ENCODE peak calls at places on chromosome 17, in four cellular contexts. G is OCI-LY7, S is adrenal gland, O is fibroblast of villous mesenchyme. C is an unnamed sample.

GRCh38 chr17:82859431-82860403 is 19.9 kb upstream of the ZNF750 start:
- DNase-seq in G (peak), S (peak), O (peak), C (peak)

GRCh38 chr17:58415371-58416055 is 1.8 kb downstream of the RNF43 start:
- DNase-seq in G (no peak), S (peak), O (no peak), C (no peak)

GRCh38 chr17:10744509-10745000 is 14.7 kb upstream of the TMEM220 start:
- DNase-seq in G (no peak), S (no peak), O (no peak), C (no peak)

GRCh38 chr17:63293310-63293709 is 152.8 kb downstream of the CYB561 start:
- DNase-seq in G (no peak), S (no peak), O (peak), C (peak)

GRCh38 chr17:15405016-15405415 is 62.4 kb downstream of the CDRT4 start:
- DNase-seq in G (no peak), S (no peak), O (no peak), C (no peak)

GRCh38 chr17:83062011-83062817 is 17.2 kb upstream of the METRNL start:
- DNase-seq in G (no peak), S (no peak), O (no peak), C (no peak)

GRCh38 chr17:78174332-78174869 is 6.0 kb downstream of the SYNGR2 start:
- DNase-seq in G (no peak), S (peak), O (no peak), C (no peak)

GRCh38 chr17:45896803-45897693 is 2.7 kb downstream of the MAPT start:
- DNase-seq in G (no peak), S (no peak), O (no peak), C (no peak)

GRCh38 chr17:79974786-79975497 is 60.7 kb downstream of the TBC1D16 start:
- DNase-seq in G (no peak), S (no peak), O (no peak), C (no peak)

GRCh38 chr17:49576121-49576905 is 642 bp downstream of the NXPH3 start:
- DNase-seq in G (no peak), S (peak), O (peak), C (peak)

GRCh38 chr17:68972119-68972704 is 17.0 kb upstream of the ABCA8 start:
- DNase-seq in G (peak), S (peak), O (peak), C (peak)

GRCh38 chr17:74452027-74452840 is 14.2 kb upstream of the CD300A start:
- DNase-seq in G (no peak), S (peak), O (no peak), C (no peak)

GRCh38 chr17:11917415-11917814 is 79.9 kb downstream of the ZNF18 start:
- DNase-seq in G (no peak), S (no peak), O (no peak), C (no peak)

GRCh38 chr17:16328997-16329396 is 24.3 kb downstream of the CENPV start:
- DNase-seq in G (no peak), S (no peak), O (no peak), C (peak)

GRCh38 chr17:48646183-48647102 is 20.3 kb upstream of the HOXB9 start:
- DNase-seq in G (no peak), S (no peak), O (no peak), C (no peak)

GRCh38 chr17:16516594-16517018 is 24.6 kb upstream of the LRRC75A start:
- DNase-seq in G (no peak), S (peak), O (peak), C (peak)

GRCh38 chr17:21301593-21302550 is 17.4 kb downstream of the MAP2K3 start:
- DNase-seq in G (no peak), S (no peak), O (no peak), C (no peak)

GRCh38 chr17:50290074-50290702 is 15.9 kb downstream of the TMEM92 start:
- DNase-seq in G (no peak), S (peak), O (peak), C (peak)

GRCh38 chr17:7045492-7046126 is 1.7 kb upstream of the SLC16A11 start:
- DNase-seq in G (peak), S (peak), O (peak), C (peak)

GRCh38 chr17:41919840-41920579 is 1.3 kb upstream of the ACLY start:
- DNase-seq in G (no peak), S (peak), O (peak), C (peak)

GRCh38 chr17:2707721-2708584 is 3.6 kb downstream of the CLUH start:
- DNase-seq in G (peak), S (peak), O (no peak), C (no peak)

GRCh38 chr17:43832168-43832975 is 574 bp downstream of the MPP3 start:
- DNase-seq in G (no peak), S (peak), O (peak), C (peak)

GRCh38 chr17:49664706-49665211 is 13.1 kb downstream of the SPOP start:
- DNase-seq in G (peak), S (no peak), O (no peak), C (no peak)

GRCh38 chr17:50953831-50954601 is 87.9 kb upstream of the TOB1 start:
- DNase-seq in G (no peak), S (peak), O (peak), C (peak)

GRCh38 chr17:12547829-12548228 is 117.9 kb upstream of the MYOCD start:
- DNase-seq in G (no peak), S (no peak), O (peak), C (no peak)

GRCh38 chr17:17073006-17073626 is 30.9 kb downstream of the MPRIP start:
- DNase-seq in G (no peak), S (no peak), O (no peak), C (no peak)

GRCh38 chr17:64607862-64608565 is 54.1 kb downstream of the SMURF2 start:
- DNase-seq in G (no peak), S (no peak), O (peak), C (no peak)
- H3K4me3 ChIP-seq in G (no peak), S (no peak), O (no peak), C (no peak)

GRCh38 chr17:81398855-81399451 is 3.7 kb downstream of the BAHCC1 start:
- DNase-seq in G (no peak), S (no peak), O (peak), C (no peak)
- H3K4me3 ChIP-seq in G (no peak), S (peak), O (peak), C (peak)

DNA sequence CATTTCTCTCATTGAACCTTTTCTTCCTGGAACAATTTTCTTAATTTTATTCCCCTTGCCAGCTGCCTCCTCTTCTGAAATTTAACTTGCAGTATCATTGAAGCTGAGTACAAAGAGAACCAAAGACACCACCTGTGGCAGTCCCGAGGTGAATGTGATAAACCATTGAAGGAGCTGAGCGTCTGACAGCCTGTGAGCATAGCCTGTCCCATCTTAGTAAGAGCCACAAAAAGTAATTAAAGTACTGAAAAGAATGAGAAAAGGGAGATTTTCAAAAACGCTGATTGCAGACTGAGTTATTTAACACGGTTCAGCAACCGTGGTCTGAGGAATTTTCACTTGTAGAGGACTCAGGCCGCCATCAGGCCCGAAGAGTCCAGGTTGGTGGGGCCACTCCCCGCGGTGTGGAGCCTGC is 27.2 kb upstream of the ST6GALNAC1 start:
- DNase-seq in G (no peak), S (no peak), O (no peak), C (no peak)
- H3K4me3 ChIP-seq in G (no peak), S (no peak), O (no peak), C (no peak)

GRCh38 chr17:410674-411401 is 58.2 kb upstream of the RPH3AL start:
- DNase-seq in G (no peak), S (peak), O (peak), C (peak)

GRCh38 chr17:413016-413350 is 60.4 kb upstream of the RPH3AL start:
- DNase-seq in G (no peak), S (peak), O (no peak), C (no peak)

GRCh38 chr17:409848-410673 is 57.5 kb upstream of the RPH3AL start:
- DNase-seq in G (peak), S (peak), O (peak), C (peak)

GRCh38 chr17:412211-413015 is 59.8 kb upstream of the RPH3AL start:
- DNase-seq in G (peak), S (peak), O (peak), C (peak)

GRCh38 chr17:411416-412120 is 59.0 kb upstream of the RPH3AL start:
- DNase-seq in G (no peak), S (no peak), O (no peak), C (no peak)
- H3K4me3 ChIP-seq in G (no peak), S (no peak), O (no peak), C (no peak)

DNA sequence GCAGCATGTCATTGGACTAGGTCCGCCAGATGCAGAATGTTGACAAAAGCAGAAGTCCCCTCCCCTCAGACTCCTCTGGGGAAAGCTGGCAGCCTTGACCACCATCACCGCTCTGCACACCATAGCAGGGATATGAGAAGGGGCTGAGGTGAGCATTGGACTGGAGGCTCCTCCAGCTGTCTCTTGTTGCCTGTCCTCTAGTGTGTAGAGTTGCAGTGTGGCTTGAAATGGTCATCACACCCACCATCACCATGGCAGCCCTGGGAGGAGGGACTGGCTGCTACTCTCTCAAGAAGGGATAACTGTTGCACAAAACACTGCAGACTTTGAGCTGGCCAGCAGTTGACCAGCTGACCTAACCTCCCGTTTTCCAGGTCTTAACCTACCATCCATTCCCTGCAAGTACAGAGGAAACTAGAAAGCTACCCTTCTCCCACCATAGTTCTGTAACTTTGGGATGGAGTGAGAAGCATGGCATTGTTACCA is 38.3 kb downstream of the HLF start:
- DNase-seq in G (no peak), S (no peak), O (no peak), C (no peak)
- H3K4me3 ChIP-seq in G (no peak), S (no peak), O (no peak), C (no peak)